ENCODE peak calls at places on chromosomes 13 and 19, in four cellular contexts. D, Y, B and A are unnamed samples.
A peak's percentile ranks its signal among the peaks of the same experiment; 100 is the strongest.

GRCh38 chr13:114224201-114224600 is 10.5 kb upstream of the CDC16 start:
- DNase-seq in D (no peak), Y (no peak), B (no peak), A (no peak)

GRCh38 chr19:55635334-55635717 is 5.5 kb upstream of the ZNF580 start:
- DNase-seq in D (no peak), Y (no peak), B (no peak), A (no peak)

GRCh38 chr19:18700501-18701249 is 17.2 kb downstream of the CRTC1 start:
- DNase-seq in D (peak; percentile 29), Y (peak; percentile 84), B (peak; percentile 73), A (peak; percentile 65)

GRCh38 chr13:41621716-41622508 is 164.6 kb downstream of the RGCC start:
- DNase-seq in D (peak; percentile 58), Y (no peak), B (no peak), A (peak; percentile 37)

GRCh38 chr19:17686592-17687042 is 1.5 kb downstream of the UNC13A start:
- DNase-seq in D (no peak), Y (peak; percentile 85), B (peak; percentile 87), A (peak; percentile 89)

GRCh38 chr19:51359294-51359693 is 6.9 kb downstream of the ETFB start:
- DNase-seq in D (peak; percentile 95), Y (no peak), B (no peak), A (no peak)

GRCh38 chr19:33110201-33110910 is 21.6 kb upstream of the WDR88 start:
- DNase-seq in D (peak; percentile 87), Y (no peak), B (no peak), A (no peak)

GRCh38 chr19:40797166-40797962 is 1.6 kb upstream of the EGLN2 start:
- DNase-seq in D (no peak), Y (no peak), B (no peak), A (no peak)

GRCh38 chr19:31676271-31677004 is 327.2 kb upstream of the TSHZ3 start:
- DNase-seq in D (no peak), Y (no peak), B (peak; percentile 58), A (peak; percentile 67)

GRCh38 chr13:79771493-79771892 is 290.5 kb downstream of the NDFIP2 start:
- DNase-seq in D (no peak), Y (no peak), B (no peak), A (no peak)

GRCh38 chr13:48773531-48774275 is 120.0 kb downstream of the CYSLTR2 start:
- DNase-seq in D (peak; percentile 50), Y (no peak), B (no peak), A (no peak)

GRCh38 chr13:72194531-72194930 is 327.5 kb upstream of the DACH1 start:
- DNase-seq in D (no peak), Y (no peak), B (no peak), A (no peak)

GRCh38 chr19:49876422-49877019 is 634 bp downstream of the AKT1S1 start:
- DNase-seq in D (peak; percentile 99), Y (peak; percentile 95), B (peak; percentile 98), A (peak; percentile 99)

GRCh38 chr19:42198676-42199439 is 18.6 kb downstream of the DEDD2 start:
- DNase-seq in D (no peak), Y (no peak), B (peak; percentile 86), A (peak; percentile 86)

GRCh38 chr13:110399801-110400200 is 92.7 kb downstream of the COL4A2 start:
- DNase-seq in D (peak; percentile 51), Y (no peak), B (no peak), A (no peak)

GRCh38 chr13:110398564-110399507 is 91.8 kb downstream of the COL4A2 start:
- DNase-seq in D (peak; percentile 72), Y (no peak), B (no peak), A (peak; percentile 67)

GRCh38 chr13:110396913-110397379 is 89.9 kb downstream of the COL4A2 start:
- DNase-seq in D (peak; percentile 100), Y (no peak), B (no peak), A (no peak)

GRCh38 chr13:110396476-110396875 is 89.4 kb downstream of the COL4A2 start:
- DNase-seq in D (no peak), Y (no peak), B (no peak), A (no peak)

DNA sequence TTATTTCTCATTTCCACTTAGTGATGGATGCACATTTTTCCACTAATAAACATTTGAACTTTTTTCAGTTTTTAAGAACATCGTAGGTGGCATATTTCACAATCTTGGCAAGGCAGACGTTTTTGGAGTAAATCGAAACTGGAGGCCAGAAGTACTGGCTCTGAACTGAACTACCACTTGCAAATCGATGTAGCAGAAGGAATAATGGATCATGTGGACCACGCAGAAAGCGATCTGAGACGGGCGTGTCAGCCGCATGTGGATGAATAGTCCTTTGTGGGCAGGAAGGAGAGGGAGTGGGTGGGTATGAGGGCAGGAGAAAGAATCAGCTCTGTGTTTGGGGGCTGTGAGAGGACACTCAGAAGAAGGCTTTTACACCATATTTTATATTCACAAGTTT is 90.4 kb downstream of the COL4A2 start:
- DNase-seq in D (peak; percentile 85), Y (no peak), B (no peak), A (no peak)
- H4K5ac ChIP-seq in D (peak overlapping the region; percentile 95), Y (no peak overlapping the region), B (no peak overlapping the region), A (no peak overlapping the region)

DNA sequence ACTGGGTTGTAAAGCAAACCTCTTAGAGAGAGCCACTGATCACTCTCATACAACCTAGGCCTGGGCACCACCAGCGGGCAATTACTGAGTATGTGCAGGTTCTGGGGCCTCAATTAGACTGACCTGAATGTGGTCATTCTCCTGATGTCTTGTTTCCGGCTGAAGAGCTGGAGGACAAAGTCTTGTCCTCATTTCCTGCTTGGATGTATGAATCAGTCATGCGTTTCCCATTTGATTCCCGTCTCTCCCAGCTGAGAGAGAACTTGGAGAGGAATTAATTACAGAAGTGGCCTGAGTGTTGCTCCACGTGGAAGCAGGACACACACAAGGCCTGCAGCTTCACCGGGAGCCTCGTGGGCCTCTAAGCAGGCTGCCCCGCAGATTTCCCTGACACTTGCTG is 799.3 kb upstream of the ARGLU1 start:
- DNase-seq in D (peak; percentile 58), Y (no peak), B (no peak), A (no peak)
- H3K27ac ChIP-seq in D (peak overlapping the region; percentile 32), Y (no peak overlapping the region), B (no peak overlapping the region), A (no peak overlapping the region)

GRCh38 chr13:110801044-110801443 is 87.5 kb downstream of the ING1 start:
- DNase-seq in D (no peak), Y (no peak), B (no peak), A (peak; percentile 11)

GRCh38 chr13:110794209-110794608 is 80.7 kb downstream of the ING1 start:
- DNase-seq in D (no peak), Y (no peak), B (no peak), A (no peak)

GRCh38 chr13:110797230-110797877 is 83.9 kb downstream of the ING1 start:
- DNase-seq in D (no peak), Y (no peak), B (no peak), A (peak; percentile 19)

GRCh38 chr13:110798595-110798994 is 85.1 kb downstream of the ING1 start:
- DNase-seq in D (no peak), Y (no peak), B (no peak), A (no peak)

GRCh38 chr13:110799246-110800236 is 86.0 kb downstream of the ING1 start:
- DNase-seq in D (peak; percentile 95), Y (no peak), B (no peak), A (no peak)
- H4K5ac ChIP-seq in D (peak overlapping the region; percentile 33), Y (no peak overlapping the region), B (no peak overlapping the region), A (no peak overlapping the region)

DNA sequence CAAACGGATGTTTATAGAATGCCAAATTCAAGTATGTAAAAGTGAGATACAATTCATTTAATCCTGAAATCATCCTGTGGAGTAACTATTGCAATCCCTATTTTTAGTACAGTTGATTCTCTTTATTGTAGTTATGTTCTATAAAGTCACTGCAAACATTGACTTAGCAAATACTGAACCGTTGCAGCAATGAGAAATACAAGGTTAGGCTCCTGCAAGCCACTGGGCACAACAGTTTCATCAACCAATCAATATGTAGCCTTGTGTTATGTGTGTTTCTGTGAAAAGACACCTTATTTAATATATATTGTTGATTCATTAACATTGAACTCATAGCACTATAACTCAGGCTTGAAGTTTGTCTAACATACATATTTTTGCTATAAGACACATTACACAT is 174.4 kb downstream of the DCT start:
- DNase-seq in D (no peak), Y (no peak), B (no peak), A (no peak)
- H3K27ac ChIP-seq in D (no peak overlapping the region), Y (no peak overlapping the region), B (no peak overlapping the region), A (no peak overlapping the region)

GRCh38 chr19:4635763-4636135 is 3.6 kb upstream of the TNFAIP8L1 start:
- DNase-seq in D (no peak), Y (no peak), B (no peak), A (no peak)
- H4K5ac ChIP-seq in D (peak overlapping the region; percentile 90), Y (no peak overlapping the region), B (no peak overlapping the region), A (no peak overlapping the region)